ENCODE peak calls at places on chromosomes 6 and 20, in four cellular contexts. H, R, S and G are unnamed samples.

GRCh38 chr6:133989525-133989924 is 36.5 kb downstream of the TBPL1 start:
- DNase-seq in H (no peak), R (no peak), S (peak), G (no peak)

GRCh38 chr20:49281059-49281912 is 3.4 kb upstream of the ZNFX1 start:
- DNase-seq in H (no peak), R (no peak), S (no peak), G (no peak)

GRCh38 chr20:38250607-38251006 is 9.9 kb downstream of the KIAA1755 start:
- DNase-seq in H (no peak), R (no peak), S (no peak), G (no peak)

GRCh38 chr6:130018830-130019795 is 732 bp downstream of the L3MBTL3 start:
- DNase-seq in H (no peak), R (peak), S (peak), G (peak)

GRCh38 chr6:37987008-37987407 is 167.5 kb downstream of the ZFAND3 start:
- DNase-seq in H (no peak), R (no peak), S (peak), G (no peak)

GRCh38 chr20:18144541-18145099 is 7.0 kb downstream of the KAT14 start:
- DNase-seq in H (no peak), R (no peak), S (no peak), G (no peak)

GRCh38 chr20:46027245-46027853 is 1.7 kb upstream of the SLC12A5 start:
- DNase-seq in H (peak), R (no peak), S (peak), G (no peak)

GRCh38 chr6:160967351-160967750 is 24.2 kb upstream of the MAP3K4 start:
- DNase-seq in H (no peak), R (no peak), S (no peak), G (no peak)

GRCh38 chr6:89433637-89434499 is 916 bp downstream of the ANKRD6 start:
- DNase-seq in H (no peak), R (peak), S (no peak), G (peak)

GRCh38 chr20:49347156-49347555 is 69.3 kb upstream of the ZNFX1 start:
- DNase-seq in H (no peak), R (no peak), S (no peak), G (no peak)

GRCh38 chr20:2759143-2759542 is 41.3 kb downstream of the CPXM1 start:
- DNase-seq in H (no peak), R (no peak), S (no peak), G (no peak)

GRCh38 chr20:35006531-35006971 is 50.9 kb downstream of the MYH7B start:
- DNase-seq in H (no peak), R (no peak), S (no peak), G (peak)

GRCh38 chr6:112833546-112834215 is 486.6 kb downstream of the RFPL4B start:
- DNase-seq in H (no peak), R (no peak), S (peak), G (no peak)

GRCh38 chr20:3648941-3649340 is 14.3 kb downstream of the GFRA4 start:
- DNase-seq in H (no peak), R (no peak), S (no peak), G (no peak)

GRCh38 chr6:109979033-109979921 is 1.2 kb downstream of the GPR6 start:
- DNase-seq in H (no peak), R (no peak), S (no peak), G (no peak)

GRCh38 chr6:49784272-49784671 is 2.8 kb downstream of the PGK2 start:
- DNase-seq in H (no peak), R (no peak), S (no peak), G (no peak)

GRCh38 chr20:33721391-33722140 is 1.5 kb upstream of the PXMP4 start:
- DNase-seq in H (no peak), R (no peak), S (no peak), G (no peak)

GRCh38 chr6:102679844-102680243 is 1286.3 kb downstream of the GRIK2 start:
- DNase-seq in H (no peak), R (no peak), S (no peak), G (no peak)

GRCh38 chr6:26031595-26032386 is 55.4 kb upstream of the HFE start:
- DNase-seq in H (peak), R (peak), S (peak), G (peak)

GRCh38 chr20:7775072-7775471 is 165.2 kb downstream of the HAO1 start:
- DNase-seq in H (no peak), R (no peak), S (peak), G (no peak)

GRCh38 chr6:123875784-123876183 is 72.1 kb downstream of the NKAIN2 start:
- DNase-seq in H (no peak), R (no peak), S (no peak), G (no peak)

GRCh38 chr6:33215281-33215680 is 7.0 kb downstream of the RING1 start:
- DNase-seq in H (no peak), R (no peak), S (no peak), G (no peak)

GRCh38 chr6:4518506-4518905 is 257.7 kb upstream of the CDYL start:
- DNase-seq in H (no peak), R (no peak), S (peak), G (no peak)

GRCh38 chr20:58646703-58647102 is 4.4 kb upstream of the STX16 start:
- DNase-seq in H (no peak), R (no peak), S (no peak), G (peak)

GRCh38 chr6:170023620-170024521 is 267.0 kb downstream of the DLL1 start:
- DNase-seq in H (no peak), R (no peak), S (no peak), G (no peak)

GRCh38 chr6:18533793-18534192 is 146.6 kb downstream of the RNF144B start:
- DNase-seq in H (no peak), R (no peak), S (no peak), G (no peak)

GRCh38 chr20:48319943-48320584 is 507.7 kb downstream of the PREX1 start:
- DNase-seq in H (no peak), R (no peak), S (peak), G (no peak)

GRCh38 chr6:19415605-19416326 is 421.4 kb upstream of the ID4 start:
- DNase-seq in H (no peak), R (no peak), S (peak), G (no peak)

GRCh38 chr6:7107578-7108195 is at the start of gene RREB1:
- DNase-seq in H (no peak), R (peak), S (peak), G (peak)

GRCh38 chr6:130675072-130675471 is 152.1 kb upstream of the SMLR1 start:
- DNase-seq in H (no peak), R (no peak), S (peak), G (no peak)

GRCh38 chr6:55082021-55082420 is 92.3 kb upstream of the HCRTR2 start:
- DNase-seq in H (no peak), R (no peak), S (no peak), G (no peak)

GRCh38 chr20:32355417-32355841 is 2.7 kb upstream of the ASXL1 start:
- DNase-seq in H (no peak), R (peak), S (no peak), G (no peak)

GRCh38 chr6:113858605-113859348 is 1.6 kb downstream of the MARCKS start:
- DNase-seq in H (peak), R (peak), S (peak), G (peak)

GRCh38 chr6:51108563-51109234 is 290.0 kb downstream of the TFAP2B start:
- DNase-seq in H (no peak), R (no peak), S (no peak), G (no peak)

GRCh38 chr20:53672484-53673129 is 79.0 kb upstream of the ZNF217 start:
- DNase-seq in H (no peak), R (no peak), S (peak), G (no peak)

GRCh38 chr6:152313542-152314482 is 323.4 kb downstream of the SYNE1 start:
- DNase-seq in H (no peak), R (no peak), S (peak), G (no peak)